ENCODE peak calls at places on chromosomes 6 and 20, in seven cellular contexts. V is IMR-90, P is H1, U is neuronal stem cell, J is H9, D is mesenchymal stem cell, A is trophoblast cell. R is an unnamed sample.

GRCh38 chr20:37349517-37350491 is 3.9 kb downstream of the SRC start:
- DNase-seq in V (peak; percentile 17), P (no peak), U (no peak), J (peak; percentile 24), D (peak; percentile 54), A (peak; percentile 18), R (no peak)

GRCh38 chr6:163427498-163428254 is 13.2 kb downstream of the QKI start:
- DNase-seq in V (peak; percentile 82), P (no peak), U (no peak), J (no peak), D (peak; percentile 86), A (no peak), R (peak; percentile 86)

GRCh38 chr20:57544838-57545564 is 15.9 kb upstream of the PCK1 start:
- DNase-seq in V (no peak), P (no peak), U (no peak), J (no peak), D (no peak), A (no peak), R (no peak)

GRCh38 chr20:3733119-3733995 is 872 bp downstream of the HSPA12B start:
- DNase-seq in V (no peak), P (no peak), U (no peak), J (no peak), D (no peak), A (no peak), R (no peak)

GRCh38 chr20:59718071-59718470 is 113.7 kb downstream of the PHACTR3 start:
- DNase-seq in V (no peak), P (no peak), U (no peak), J (no peak), D (no peak), A (no peak), R (no peak)

GRCh38 chr6:136415351-136416005 is 125.8 kb upstream of the BCLAF1 start:
- DNase-seq in V (peak; percentile 11), P (no peak), U (no peak), J (no peak), D (peak; percentile 48), A (no peak), R (no peak)

GRCh38 chr6:169805242-169805838 is 53.9 kb downstream of the ERMARD start:
- DNase-seq in V (no peak), P (peak; percentile 16), U (no peak), J (no peak), D (no peak), A (no peak), R (no peak)

GRCh38 chr20:1955289-1955688 is 38.6 kb downstream of the PDYN start:
- DNase-seq in V (no peak), P (no peak), U (no peak), J (no peak), D (no peak), A (no peak), R (peak; percentile 63)

GRCh38 chr6:120230008-120230407 is 880.4 kb upstream of the MAN1A1 start:
- DNase-seq in V (no peak), P (no peak), U (no peak), J (peak; percentile 44), D (no peak), A (no peak), R (peak; percentile 44)

GRCh38 chr6:13357551-13358075 is 29.3 kb upstream of the TBC1D7 start:
- DNase-seq in V (peak; percentile 77), P (no peak), U (no peak), J (peak; percentile 52), D (no peak), A (no peak), R (no peak)

GRCh38 chr6:132289761-132290160 is 111.5 kb downstream of the MOXD1 start:
- DNase-seq in V (no peak), P (no peak), U (no peak), J (no peak), D (no peak), A (no peak), R (no peak)

GRCh38 chr6:132287101-132287500 is 114.2 kb downstream of the MOXD1 start:
- DNase-seq in V (no peak), P (no peak), U (no peak), J (no peak), D (no peak), A (no peak), R (no peak)

GRCh38 chr6:132285004-132285780 is 116.1 kb downstream of the MOXD1 start:
- DNase-seq in V (no peak), P (no peak), U (no peak), J (no peak), D (no peak), A (no peak), R (no peak)

GRCh38 chr6:132282696-132283095 is 118.6 kb downstream of the MOXD1 start:
- DNase-seq in V (no peak), P (no peak), U (no peak), J (no peak), D (no peak), A (no peak), R (no peak)

DNA sequence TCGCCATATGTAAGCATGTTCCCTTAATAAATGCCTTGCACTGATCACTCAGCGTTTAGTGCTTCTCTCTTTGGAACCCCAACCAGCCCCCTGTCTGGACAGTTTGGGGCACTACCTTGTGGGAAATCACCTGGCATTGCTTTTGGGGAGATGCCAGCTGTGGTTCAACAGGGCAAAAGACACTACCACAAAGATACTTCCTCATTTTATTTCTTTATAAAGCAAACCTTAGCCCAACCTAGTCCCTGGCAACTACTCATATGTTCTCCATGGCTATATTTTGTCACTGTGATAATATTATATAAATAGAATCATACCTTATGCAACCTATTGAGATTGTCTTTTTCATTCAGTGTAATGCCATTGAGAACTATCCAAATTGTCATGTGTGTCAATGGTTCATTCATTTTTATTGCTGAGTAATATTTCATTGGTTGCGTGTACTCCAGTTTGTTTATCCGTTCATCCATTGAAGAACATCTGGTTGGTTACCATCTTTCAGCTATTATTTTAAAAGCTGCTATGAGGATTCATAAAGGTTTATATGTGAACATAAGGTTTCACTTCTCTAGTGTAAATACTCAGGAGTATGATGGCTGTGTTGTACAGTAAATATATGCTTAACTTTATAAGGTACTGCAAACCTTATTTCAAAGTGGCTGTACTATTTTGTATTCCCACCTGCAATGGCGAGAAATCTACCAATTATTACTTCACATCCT is 114.8 kb downstream of the MOXD1 start:
- DNase-seq in V (no peak), P (no peak), U (no peak), J (no peak), D (no peak), A (no peak), R (no peak)
- H2BK5ac ChIP-seq in V (no peak overlapping the region), P (no peak overlapping the region), U (no peak overlapping the region), J (no peak overlapping the region), D (no peak overlapping the region), A (no peak overlapping the region), R (no peak overlapping the region)

GRCh38 chr6:118877806-118878205 is 16.1 kb upstream of the ASF1A start:
- DNase-seq in V (no peak), P (no peak), U (no peak), J (no peak), D (no peak), A (peak; percentile 59), R (no peak)

GRCh38 chr6:118873239-118873638 is 20.7 kb upstream of the ASF1A start:
- DNase-seq in V (no peak), P (no peak), U (no peak), J (no peak), D (no peak), A (no peak), R (no peak)

GRCh38 chr6:118876814-118877213 is 17.1 kb upstream of the ASF1A start:
- DNase-seq in V (peak; percentile 85), P (no peak), U (no peak), J (no peak), D (peak; percentile 36), A (peak; percentile 74), R (no peak)

GRCh38 chr6:118875672-118876071 is 18.3 kb upstream of the ASF1A start:
- DNase-seq in V (no peak), P (no peak), U (no peak), J (no peak), D (no peak), A (no peak), R (no peak)

DNA sequence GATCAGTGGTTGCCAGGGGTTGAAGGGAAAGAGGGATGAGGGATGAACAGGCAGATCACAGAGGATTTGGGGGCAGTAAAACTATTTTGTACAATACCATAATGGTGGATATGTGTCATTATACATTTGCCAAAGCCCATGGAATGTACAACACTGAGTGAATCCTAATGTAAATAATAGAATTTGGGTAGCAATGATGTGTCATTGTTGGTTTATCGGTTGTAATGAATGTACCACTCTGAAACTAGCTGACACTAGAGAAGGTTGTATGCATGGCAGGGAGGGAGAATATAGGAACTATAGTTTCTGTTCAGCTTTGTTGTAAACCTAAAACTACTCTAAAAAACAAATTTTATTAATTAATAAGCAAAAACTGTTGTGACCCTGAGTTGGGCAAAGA is 17.8 kb upstream of the ASF1A start:
- DNase-seq in V (peak; percentile 55), P (no peak), U (no peak), J (no peak), D (peak; percentile 9), A (no peak), R (no peak)
- H3K27ac ChIP-seq in V (no peak overlapping the region), P (no peak overlapping the region), U (no peak overlapping the region), J (no peak overlapping the region), D (no peak overlapping the region), A (no peak overlapping the region), R (no peak overlapping the region)

GRCh38 chr6:46189726-46190125 is 18.9 kb upstream of the ENPP5 start:
- DNase-seq in V (no peak), P (no peak), U (no peak), J (no peak), D (no peak), A (no peak), R (no peak)
- H2BK5ac ChIP-seq in V (no peak overlapping the region), P (no peak overlapping the region), U (no peak overlapping the region), J (no peak overlapping the region), D (peak overlapping the region; percentile 9), A (no peak overlapping the region), R (no peak overlapping the region)

GRCh38 chr6:89347825-89348224 is 4.7 kb downstream of the UBE2J1 start:
- DNase-seq in V (peak; percentile 16), P (no peak), U (no peak), J (no peak), D (no peak), A (peak; percentile 56), R (no peak)
- H3K27ac ChIP-seq in V (no peak overlapping the region), P (no peak overlapping the region), U (no peak overlapping the region), J (no peak overlapping the region), D (no peak overlapping the region), A (peak overlapping the region; percentile 89), R (peak overlapping the region; percentile 59)